ENCODE peak calls at places on chromosomes 5 and 9, in eight cellular contexts. B is stromal cell of bone marrow, I is NCI-H446 treated with DMSO at 0.1 percent for 48 hours, A is substantia nigra, U is Right ventricle myocardium superior, W is spleen, J is transverse colon, N is left cardiac atrium. C is an unnamed sample.

GRCh38 chr5:125696762-125697161 is 726.4 kb upstream of the GRAMD2B start:
- DNase-seq in B (peak), I (no peak), A (no peak), U (no peak), W (no peak), J (no peak), N (no peak), C (peak)

GRCh38 chr9:14769235-14769580 is 46.7 kb upstream of the CER1 start:
- DNase-seq in B (no peak), I (peak), A (no peak), U (no peak), W (no peak), J (no peak), N (no peak), C (peak)

GRCh38 chr5:173953528-173954090 is 35.4 kb upstream of the C5orf47 start:
- DNase-seq in B (no peak), I (no peak), A (no peak), U (no peak), W (no peak), J (no peak), N (no peak), C (no peak)

GRCh38 chr9:114110180-114110579 is 11.1 kb upstream of the KIF12 start:
- DNase-seq in B (no peak), I (no peak), A (no peak), U (no peak), W (no peak), J (no peak), N (no peak), C (peak)

GRCh38 chr5:113527746-113528145 is 14.3 kb downstream of the YTHDC2 start:
- DNase-seq in B (no peak), I (no peak), A (no peak), U (no peak), W (no peak), J (no peak), N (no peak), C (no peak)

GRCh38 chr9:87581513-87581912 is 83.8 kb downstream of the DAPK1 start:
- DNase-seq in B (peak), I (no peak), A (no peak), U (no peak), W (no peak), J (no peak), N (no peak), C (peak)

GRCh38 chr9:111102793-111103474 is 64.7 kb upstream of the LPAR1 start:
- DNase-seq in B (peak), I (no peak), A (no peak), U (no peak), W (no peak), J (no peak), N (no peak), C (no peak)

GRCh38 chr5:89396262-89396975 is 513.4 kb upstream of the MEF2C start:
- DNase-seq in B (peak), I (no peak), A (no peak), U (no peak), W (no peak), J (no peak), N (no peak), C (peak)

GRCh38 chr5:32210151-32210550 is 36.0 kb upstream of the GOLPH3 start:
- DNase-seq in B (no peak), I (no peak), A (no peak), U (no peak), W (peak), J (no peak), N (no peak), C (no peak)

GRCh38 chr5:5017827-5018559 is 122.1 kb upstream of the ADAMTS16 start:
- DNase-seq in B (peak), I (no peak), A (no peak), U (no peak), W (no peak), J (no peak), N (peak), C (no peak)

GRCh38 chr9:73050062-73050814 is 97.4 kb upstream of the ALDH1A1 start:
- DNase-seq in B (no peak), I (no peak), A (no peak), U (no peak), W (no peak), J (no peak), N (no peak), C (peak)

GRCh38 chr9:69173891-69174644 is at the start of gene TJP2:
- DNase-seq in B (peak), I (no peak), A (peak), U (peak), W (peak), J (peak), N (peak), C (peak)

GRCh38 chr9:135492886-135493669 is 7.4 kb upstream of the MRPS2 start:
- DNase-seq in B (no peak), I (no peak), A (no peak), U (no peak), W (peak), J (no peak), N (no peak), C (no peak)

GRCh38 chr9:77305622-77306365 is 128.5 kb downstream of the VPS13A start:
- DNase-seq in B (peak), I (no peak), A (no peak), U (no peak), W (no peak), J (no peak), N (no peak), C (peak)

GRCh38 chr9:128886211-128886826 is 4.4 kb downstream of the LRRC8A start:
- DNase-seq in B (no peak), I (no peak), A (no peak), U (no peak), W (no peak), J (no peak), N (no peak), C (peak)

GRCh38 chr9:120742951-120743416 is 28.7 kb upstream of the MEGF9 start:
- DNase-seq in B (no peak), I (peak), A (no peak), U (no peak), W (no peak), J (no peak), N (no peak), C (peak)

GRCh38 chr5:52727568-52727967 is 60.1 kb upstream of the ITGA1 start:
- DNase-seq in B (peak), I (no peak), A (no peak), U (no peak), W (no peak), J (no peak), N (peak), C (peak)

GRCh38 chr5:66337827-66338226 is 193.7 kb downstream of the SREK1 start:
- DNase-seq in B (no peak), I (no peak), A (no peak), U (no peak), W (no peak), J (no peak), N (no peak), C (no peak)

GRCh38 chr5:82862247-82862646 is 214.9 kb downstream of the TMEM167A start:
- DNase-seq in B (no peak), I (no peak), A (no peak), U (no peak), W (no peak), J (no peak), N (no peak), C (no peak)

GRCh38 chr5:63055421-63055820 is 476.8 kb downstream of the LRRC70 start:
- DNase-seq in B (no peak), I (no peak), A (no peak), U (no peak), W (no peak), J (no peak), N (no peak), C (peak)

GRCh38 chr9:137114220-137114612 is 317 bp downstream of the DPP7 start:
- DNase-seq in B (no peak), I (no peak), A (no peak), U (no peak), W (no peak), J (no peak), N (no peak), C (no peak)

GRCh38 chr9:18703086-18703750 is 229.3 kb downstream of the ADAMTSL1 start:
- DNase-seq in B (peak), I (no peak), A (no peak), U (no peak), W (no peak), J (no peak), N (no peak), C (peak)

GRCh38 chr5:150522504-150523464 is 14.9 kb downstream of the NDST1 start:
- DNase-seq in B (no peak), I (no peak), A (peak), U (peak), W (no peak), J (peak), N (peak), C (no peak)

GRCh38 chr5:151584057-151584937 is 6.8 kb downstream of the FAT2 start:
- DNase-seq in B (no peak), I (no peak), A (no peak), U (no peak), W (no peak), J (no peak), N (no peak), C (no peak)

GRCh38 chr5:155070781-155071180 is 57.2 kb downstream of the KIF4B start:
- DNase-seq in B (no peak), I (no peak), A (no peak), U (no peak), W (no peak), J (no peak), N (no peak), C (no peak)

GRCh38 chr5:106423109-106423897 is 1247.4 kb downstream of the EFNA5 start:
- DNase-seq in B (no peak), I (no peak), A (no peak), U (no peak), W (peak), J (no peak), N (no peak), C (no peak)

GRCh38 chr9:122248448-122248865 is 16.2 kb downstream of the RBM18 start:
- DNase-seq in B (no peak), I (no peak), A (no peak), U (no peak), W (no peak), J (no peak), N (no peak), C (no peak)

GRCh38 chr9:36150529-36151305 is 14.2 kb downstream of the GLIPR2 start:
- DNase-seq in B (no peak), I (no peak), A (no peak), U (no peak), W (no peak), J (no peak), N (no peak), C (peak)

GRCh38 chr9:26437056-26437711 is 455.4 kb downstream of the CAAP1 start:
- DNase-seq in B (no peak), I (no peak), A (no peak), U (no peak), W (no peak), J (no peak), N (no peak), C (no peak)